ENCODE peak calls at places on chromosomes 2 and 18, in seven cellular contexts. One of them, this sample, is unnamed. For H3K4me1, the result is how much of the 10 kb centered on the place peaks cover.

GRCh38 chr2:37005118-37005868 is 39.0 kb upstream of the STRN start:
- DNase-seq in breast epithelium: no peak
- DNase-seq in adrenal gland: no peak
- DNase-seq in mammary epithelial cell: peak
- DNase-seq in neural progenitor cell: peak
- DNase-seq in right lobe of liver: no peak
- DNase-seq in uterus: no peak
- DNase-seq in this sample: peak

GRCh38 chr2:182522930-182523541 is 96.2 kb upstream of the PDE1A start:
- DNase-seq in right lobe of liver: no peak
- DNase-seq in mammary epithelial cell: no peak
- DNase-seq in breast epithelium: no peak
- DNase-seq in neural progenitor cell: no peak
- DNase-seq in adrenal gland: no peak
- DNase-seq in uterus: no peak
- DNase-seq in this sample: no peak

GRCh38 chr2:98478088-98478551 is 33.5 kb downstream of the INPP4A start:
- DNase-seq in mammary epithelial cell: no peak
- DNase-seq in neural progenitor cell: no peak
- DNase-seq in adrenal gland: no peak
- DNase-seq in right lobe of liver: no peak
- DNase-seq in breast epithelium: no peak
- DNase-seq in uterus: no peak
- DNase-seq in this sample: no peak

GRCh38 chr2:238359403-238359802 is 39.1 kb downstream of the TRAF3IP1 start:
- DNase-seq in adrenal gland: no peak
- DNase-seq in uterus: no peak
- DNase-seq in mammary epithelial cell: no peak
- DNase-seq in right lobe of liver: no peak
- DNase-seq in breast epithelium: no peak
- DNase-seq in neural progenitor cell: no peak
- DNase-seq in this sample: no peak

GRCh38 chr2:64021578-64021977 is 2.4 kb upstream of the VPS54 start:
- DNase-seq in uterus: no peak
- DNase-seq in neural progenitor cell: no peak
- DNase-seq in mammary epithelial cell: no peak
- DNase-seq in right lobe of liver: no peak
- DNase-seq in breast epithelium: no peak
- DNase-seq in adrenal gland: no peak
- DNase-seq in this sample: no peak

GRCh38 chr2:25324905-25325592 is 16.7 kb downstream of the DNMT3A start:
- DNase-seq in neural progenitor cell: no peak
- DNase-seq in adrenal gland: peak
- DNase-seq in uterus: peak
- DNase-seq in breast epithelium: no peak
- DNase-seq in right lobe of liver: no peak
- DNase-seq in mammary epithelial cell: no peak
- DNase-seq in this sample: peak

GRCh38 chr18:25080988-25081387 is 271.0 kb downstream of the ZNF521 start:
- DNase-seq in right lobe of liver: no peak
- DNase-seq in breast epithelium: no peak
- DNase-seq in uterus: no peak
- DNase-seq in neural progenitor cell: no peak
- DNase-seq in mammary epithelial cell: no peak
- DNase-seq in adrenal gland: no peak
- DNase-seq in this sample: no peak

GRCh38 chr18:34600874-34601273 is 109.2 kb upstream of the DTNA start:
- DNase-seq in neural progenitor cell: no peak
- DNase-seq in breast epithelium: no peak
- DNase-seq in adrenal gland: no peak
- DNase-seq in right lobe of liver: no peak
- DNase-seq in uterus: no peak
- DNase-seq in mammary epithelial cell: no peak
- DNase-seq in this sample: no peak

GRCh38 chr2:123438277-123439050 is 586.6 kb upstream of the CNTNAP5 start:
- DNase-seq in adrenal gland: no peak
- DNase-seq in neural progenitor cell: no peak
- DNase-seq in right lobe of liver: no peak
- DNase-seq in breast epithelium: no peak
- DNase-seq in mammary epithelial cell: no peak
- DNase-seq in uterus: no peak
- DNase-seq in this sample: no peak

GRCh38 chr2:113012436-113013335 is 7.4 kb downstream of the IL36A start:
- DNase-seq in breast epithelium: no peak
- DNase-seq in adrenal gland: no peak
- DNase-seq in right lobe of liver: no peak
- DNase-seq in neural progenitor cell: no peak
- DNase-seq in uterus: no peak
- DNase-seq in mammary epithelial cell: peak
- DNase-seq in this sample: no peak

GRCh38 chr2:203936535-203936934 is at the start of gene ICOS:
- DNase-seq in neural progenitor cell: no peak
- DNase-seq in uterus: no peak
- DNase-seq in adrenal gland: no peak
- DNase-seq in right lobe of liver: no peak
- DNase-seq in breast epithelium: no peak
- DNase-seq in mammary epithelial cell: no peak
- DNase-seq in this sample: no peak
- H3K4me3 ChIP-seq in neural progenitor cell: no peak
- H3K4me3 ChIP-seq in uterus: no peak
- H3K4me3 ChIP-seq in adrenal gland: no peak
- H3K4me3 ChIP-seq in right lobe of liver: no peak
- H3K4me3 ChIP-seq in breast epithelium: peak
- H3K4me3 ChIP-seq in mammary epithelial cell: no peak
- H3K4me3 ChIP-seq in this sample: no peak

DNA sequence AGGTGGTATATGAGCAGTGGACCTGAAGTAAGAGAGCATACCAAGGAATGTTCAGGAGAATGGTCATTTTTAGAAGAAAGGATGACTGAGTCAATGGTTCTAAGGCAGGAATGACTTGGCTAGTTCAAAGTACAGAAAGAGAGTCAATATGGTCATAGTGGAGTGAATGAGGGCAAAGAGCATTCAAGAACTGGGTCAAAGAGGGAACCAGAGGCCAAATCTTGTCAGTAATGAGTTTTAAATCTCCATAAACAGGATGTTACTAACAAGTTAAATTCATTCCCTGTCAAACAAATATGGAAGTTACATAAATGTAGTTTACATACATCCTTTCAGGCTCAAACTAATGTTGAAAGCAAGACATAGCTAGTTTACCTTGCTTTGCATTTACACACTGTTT is 16.1 kb downstream of the CALCRL start:
- DNase-seq in right lobe of liver: no peak
- DNase-seq in mammary epithelial cell: no peak
- DNase-seq in uterus: no peak
- DNase-seq in neural progenitor cell: no peak
- DNase-seq in adrenal gland: no peak
- DNase-seq in breast epithelium: no peak
- DNase-seq in this sample: no peak
- H3K4me1 ChIP-seq in right lobe of liver: under half
- H3K4me1 ChIP-seq in mammary epithelial cell: under half
- H3K4me1 ChIP-seq in uterus: under half
- H3K4me1 ChIP-seq in neural progenitor cell: under half
- H3K4me1 ChIP-seq in adrenal gland: under half
- H3K4me1 ChIP-seq in breast epithelium: under half
- H3K4me1 ChIP-seq in this sample: under half

GRCh38 chr2:212532585-212532984 is 6.0 kb downstream of the ERBB4 start:
- DNase-seq in mammary epithelial cell: no peak
- DNase-seq in uterus: no peak
- DNase-seq in breast epithelium: no peak
- DNase-seq in adrenal gland: no peak
- DNase-seq in neural progenitor cell: no peak
- DNase-seq in right lobe of liver: no peak
- DNase-seq in this sample: no peak
- TF ChIP-seq CTCF in mammary epithelial cell: no peak
- TF ChIP-seq CTCF in uterus: no peak
- TF ChIP-seq CTCF in breast epithelium: no peak
- TF ChIP-seq CTCF in adrenal gland: no peak
- TF ChIP-seq CTCF in neural progenitor cell: peak
- TF ChIP-seq CTCF in right lobe of liver: no peak
- TF ChIP-seq CTCF in this sample: no peak

DNA sequence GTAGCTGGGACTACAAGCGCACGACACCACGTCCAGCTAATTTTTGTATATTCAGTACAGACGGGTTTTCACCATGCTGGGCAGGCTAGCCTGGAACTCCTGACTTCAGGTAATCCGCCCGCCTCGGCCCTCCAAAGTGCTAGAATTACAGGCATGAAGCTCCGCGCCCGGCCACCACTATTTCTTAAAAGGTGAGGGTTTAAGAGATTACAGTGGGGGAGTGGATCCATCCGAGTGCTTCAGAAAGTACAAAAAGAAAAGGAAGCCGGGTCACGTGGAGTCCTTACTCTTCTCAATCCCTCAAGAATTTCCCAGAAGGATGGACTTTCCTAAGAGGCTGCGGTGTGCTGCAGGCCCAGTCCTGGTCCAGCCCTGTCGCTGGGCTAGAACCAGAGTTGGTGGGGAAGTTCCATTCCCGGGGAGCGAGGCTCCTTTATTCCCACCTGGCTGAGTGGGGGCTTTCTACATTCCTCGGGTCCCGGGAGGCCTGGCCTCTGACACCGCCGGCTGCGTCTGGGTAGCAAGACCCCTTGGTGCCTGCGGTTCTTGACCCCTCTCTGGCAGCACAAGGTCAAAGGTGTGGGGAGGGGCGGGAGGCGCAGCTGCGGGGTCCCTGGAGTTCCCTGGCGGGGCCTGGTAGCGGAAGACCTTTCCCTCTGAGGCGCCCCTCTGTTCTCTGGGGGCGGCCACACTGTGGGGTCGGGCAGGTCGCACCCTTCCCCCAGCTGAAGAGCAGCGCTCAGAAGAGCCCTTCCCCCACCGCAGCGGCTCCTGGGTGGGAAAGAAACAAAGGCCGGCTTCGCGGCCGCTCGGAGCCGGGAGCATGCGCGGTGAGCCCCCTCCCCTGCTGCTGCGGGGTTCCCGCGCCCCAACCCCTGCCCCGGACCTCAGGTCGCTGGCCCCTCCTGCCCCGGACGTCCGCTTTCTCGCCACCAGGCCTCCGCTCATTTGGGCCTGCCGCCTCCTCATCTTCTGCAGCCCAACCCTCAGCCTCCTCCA is 146.5 kb downstream of the ANKRD44 start:
- DNase-seq in adrenal gland: no peak
- DNase-seq in right lobe of liver: no peak
- DNase-seq in mammary epithelial cell: no peak
- DNase-seq in uterus: no peak
- DNase-seq in breast epithelium: no peak
- DNase-seq in neural progenitor cell: peak
- DNase-seq in this sample: no peak
- H3K4me3 ChIP-seq in adrenal gland: no peak
- H3K4me3 ChIP-seq in right lobe of liver: no peak
- H3K4me3 ChIP-seq in mammary epithelial cell: no peak
- H3K4me3 ChIP-seq in uterus: peak
- H3K4me3 ChIP-seq in breast epithelium: peak
- H3K4me3 ChIP-seq in neural progenitor cell: peak
- H3K4me3 ChIP-seq in this sample: no peak

GRCh38 chr2:70133127-70133452 is 45.8 kb downstream of the PCBP1 start:
- DNase-seq in mammary epithelial cell: no peak
- DNase-seq in adrenal gland: no peak
- DNase-seq in neural progenitor cell: no peak
- DNase-seq in breast epithelium: no peak
- DNase-seq in uterus: no peak
- DNase-seq in right lobe of liver: no peak
- DNase-seq in this sample: no peak
- H3K4me1 ChIP-seq in mammary epithelial cell: under half
- H3K4me1 ChIP-seq in adrenal gland: under half
- H3K4me1 ChIP-seq in neural progenitor cell: under half
- H3K4me1 ChIP-seq in breast epithelium: under half
- H3K4me1 ChIP-seq in uterus: under half
- H3K4me1 ChIP-seq in right lobe of liver: under half
- H3K4me1 ChIP-seq in this sample: under half

DNA sequence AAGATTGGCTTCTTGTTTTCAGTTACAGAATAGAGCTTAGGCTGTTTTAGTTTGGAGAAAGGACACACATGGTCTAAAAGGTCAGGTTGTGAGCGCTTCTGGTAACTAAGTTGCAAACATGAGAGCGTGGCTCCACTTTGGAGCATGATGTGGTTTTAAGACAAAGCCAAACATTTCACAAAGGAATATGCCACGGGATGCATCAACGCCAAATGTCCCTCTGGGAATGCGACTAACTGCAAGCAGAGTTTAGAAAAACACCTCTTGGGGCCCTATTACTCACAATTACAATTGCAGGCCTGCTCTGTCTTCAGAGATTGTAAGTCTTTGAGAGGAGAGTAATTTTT is 25.4 kb downstream of the MYO7B start:
- DNase-seq in neural progenitor cell: no peak
- DNase-seq in mammary epithelial cell: no peak
- DNase-seq in uterus: no peak
- DNase-seq in right lobe of liver: peak
- DNase-seq in adrenal gland: no peak
- DNase-seq in breast epithelium: no peak
- DNase-seq in this sample: no peak
- TF ChIP-seq CTCF in neural progenitor cell: no peak
- TF ChIP-seq CTCF in mammary epithelial cell: no peak
- TF ChIP-seq CTCF in uterus: no peak
- TF ChIP-seq CTCF in right lobe of liver: no peak
- TF ChIP-seq CTCF in adrenal gland: no peak
- TF ChIP-seq CTCF in breast epithelium: no peak
- TF ChIP-seq CTCF in this sample: no peak

GRCh38 chr2:47193607-47194006 is 38.5 kb upstream of the STPG4 start:
- DNase-seq in right lobe of liver: no peak
- DNase-seq in breast epithelium: no peak
- DNase-seq in uterus: no peak
- DNase-seq in mammary epithelial cell: no peak
- DNase-seq in adrenal gland: no peak
- DNase-seq in neural progenitor cell: no peak
- DNase-seq in this sample: no peak
- H3K4me3 ChIP-seq in right lobe of liver: no peak
- H3K4me3 ChIP-seq in breast epithelium: no peak
- H3K4me3 ChIP-seq in uterus: no peak
- H3K4me3 ChIP-seq in mammary epithelial cell: no peak
- H3K4me3 ChIP-seq in adrenal gland: no peak
- H3K4me3 ChIP-seq in neural progenitor cell: no peak
- H3K4me3 ChIP-seq in this sample: no peak

DNA sequence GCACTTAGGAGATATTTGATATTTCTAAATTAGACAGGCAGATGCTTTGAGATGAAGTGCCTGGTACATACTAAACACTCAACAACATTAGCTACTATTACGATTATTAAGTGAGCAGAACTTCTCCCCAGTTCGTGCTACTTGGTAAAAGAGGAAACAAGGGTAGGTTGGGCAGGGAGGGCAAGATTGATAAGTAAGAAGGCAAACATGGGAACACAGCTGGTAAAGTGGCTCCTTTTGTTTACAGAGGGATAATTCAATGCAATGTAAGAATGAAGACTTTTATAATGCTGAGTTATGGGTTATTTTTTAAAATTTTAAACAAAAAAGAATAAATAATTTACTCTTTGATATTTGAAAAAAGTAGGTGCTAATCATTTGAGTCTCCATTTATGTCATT is 15.9 kb upstream of the WIPF1 start:
- DNase-seq in breast epithelium: no peak
- DNase-seq in mammary epithelial cell: no peak
- DNase-seq in uterus: no peak
- DNase-seq in neural progenitor cell: no peak
- DNase-seq in right lobe of liver: no peak
- DNase-seq in adrenal gland: no peak
- DNase-seq in this sample: no peak
- H3K4me1 ChIP-seq in breast epithelium: under half
- H3K4me1 ChIP-seq in mammary epithelial cell: under half
- H3K4me1 ChIP-seq in uterus: under half
- H3K4me1 ChIP-seq in neural progenitor cell: under half
- H3K4me1 ChIP-seq in right lobe of liver: under half
- H3K4me1 ChIP-seq in adrenal gland: under half
- H3K4me1 ChIP-seq in this sample: under half

GRCh38 chr18:80070825-80071224 is 36.6 kb downstream of the RBFA start:
- DNase-seq in mammary epithelial cell: no peak
- DNase-seq in right lobe of liver: no peak
- DNase-seq in adrenal gland: no peak
- DNase-seq in uterus: no peak
- DNase-seq in neural progenitor cell: no peak
- DNase-seq in breast epithelium: no peak
- DNase-seq in this sample: no peak
- TF ChIP-seq CTCF in mammary epithelial cell: no peak
- TF ChIP-seq CTCF in right lobe of liver: no peak
- TF ChIP-seq CTCF in adrenal gland: no peak
- TF ChIP-seq CTCF in uterus: no peak
- TF ChIP-seq CTCF in neural progenitor cell: no peak
- TF ChIP-seq CTCF in breast epithelium: no peak
- TF ChIP-seq CTCF in this sample: no peak

This sample was measured in mucosa of descending colon.